ENCODE peak calls at places on chromosomes 1 and 21, in seven cellular contexts. X is H54; T is ureter; V is RCC 7860; P is stimulated activated CD8-positive, alpha-beta memory T cell treated with anti-CD3 and anti-CD28 coated beads, Interleukin-7, amount 100 ng/mL, for 1 hour; U is stimulated activated CD4-positive, alpha-beta T cell treated with anti-CD3 and anti-CD28 coated beads, Interleukin-12 subunit alpha, Interleukin-12 subunit beta, amount 100 ng/mL, for 4 hours; R is astrocyte of the hippocampus. Z is an unnamed sample.

GRCh38 chr1:150272379-150272840 is at the start of gene C1orf54:
- DNase-seq in P (no peak), V (no peak), T (peak), U (no peak), R (peak), X (no peak), Z (peak)

GRCh38 chr1:119488216-119488615 is 18.8 kb upstream of the HSD3B1 start:
- DNase-seq in U (no peak), R (no peak), V (no peak), T (no peak), P (no peak), X (no peak), Z (no peak)

GRCh38 chr1:1344672-1345361 is 4.4 kb downstream of the DVL1 start:
- DNase-seq in T (no peak), R (peak), V (peak), P (no peak), U (peak), X (peak), Z (no peak)

GRCh38 chr1:61337981-61338848 is 255.9 kb downstream of the NFIA start:
- DNase-seq in T (peak), V (peak), X (peak), P (no peak), U (no peak), R (peak), Z (no peak)

GRCh38 chr1:83900530-83900929 is 98.4 kb downstream of the TTLL7 start:
- DNase-seq in V (peak), R (peak), P (no peak), X (no peak), U (no peak), T (no peak), Z (no peak)

GRCh38 chr21:15682182-15682895 is 47.4 kb upstream of the USP25 start:
- DNase-seq in P (no peak), X (peak), U (no peak), V (no peak), T (no peak), R (no peak), Z (peak)

GRCh38 chr1:31792116-31792515 is 23.7 kb downstream of the SPOCD1 start:
- DNase-seq in U (no peak), R (no peak), T (peak), P (no peak), V (no peak), X (no peak), Z (no peak)

GRCh38 chr1:47758341-47759237 is 238.6 kb downstream of the TRABD2B start:
- DNase-seq in U (no peak), T (no peak), V (no peak), R (no peak), P (no peak), X (no peak), Z (no peak)

GRCh38 chr1:31572323-31573104 is 3.8 kb upstream of the TINAGL1 start:
- DNase-seq in P (no peak), U (no peak), T (peak), R (no peak), V (no peak), X (no peak), Z (no peak)

GRCh38 chr1:98940069-98940468 is 64.6 kb downstream of the PLPPR5 start:
- DNase-seq in T (no peak), X (no peak), V (no peak), R (no peak), U (no peak), P (no peak), Z (no peak)

GRCh38 chr1:58869638-58870297 is 85.9 kb upstream of the JUN start:
- DNase-seq in U (no peak), R (no peak), X (no peak), V (no peak), T (no peak), P (no peak), Z (no peak)

GRCh38 chr1:68107771-68108170 is 57.3 kb upstream of the DIRAS3 start:
- DNase-seq in U (no peak), R (peak), P (no peak), V (no peak), T (no peak), X (no peak), Z (no peak)

GRCh38 chr1:199778324-199778955 is 249.1 kb upstream of the NR5A2 start:
- DNase-seq in R (no peak), X (no peak), U (no peak), T (peak), V (peak), P (no peak), Z (peak)

GRCh38 chr1:246631426-246631825 is 65.2 kb downstream of the CNST start:
- DNase-seq in U (no peak), T (no peak), R (peak), V (no peak), X (peak), P (no peak), Z (no peak)

GRCh38 chr1:46983825-46984586 is 39.5 kb upstream of the CYP4X1 start:
- DNase-seq in R (no peak), U (no peak), P (no peak), V (no peak), X (no peak), T (no peak), Z (no peak)

GRCh38 chr1:197677752-197678295 is 97.5 kb downstream of the DENND1B start:
- DNase-seq in P (no peak), R (no peak), T (no peak), X (no peak), U (no peak), V (no peak), Z (no peak)

GRCh38 chr1:207752456-207753132 is 740 bp downstream of the CD46 start:
- DNase-seq in V (no peak), X (no peak), T (peak), R (peak), U (peak), P (no peak), Z (no peak)

GRCh38 chr1:163071381-163072255 is 2.5 kb downstream of the RGS4 start:
- DNase-seq in X (peak), T (peak), P (no peak), R (peak), U (peak), V (peak), Z (no peak)

GRCh38 chr1:197302775-197303174 is 34.7 kb downstream of the CRB1 start:
- DNase-seq in R (peak), X (no peak), T (no peak), V (peak), U (no peak), P (no peak), Z (no peak)

GRCh38 chr1:153793261-153793972 is 18.2 kb downstream of the SLC27A3 start:
- DNase-seq in X (no peak), U (no peak), V (no peak), P (no peak), R (no peak), T (no peak), Z (no peak)

Z was measured in GF-D8.